ENCODE peak calls at places on chromosome 13, in nine cellular contexts. F is activated naive CD4-positive, alpha-beta T cell; V is KBM-7; D is HS-27A; Q is effector memory CD4-positive, alpha-beta T cell; W is T-cell; K is brain pericyte; J is effector memory CD8-positive, alpha-beta T cell; C is non-pigmented ciliary epithelial cell. Z is an unnamed sample.

GRCh38 chr13:42893346-42893745 is 98.7 kb downstream of the EPSTI1 start:
- DNase-seq in F (no peak), V (no peak), D (no peak), Q (no peak), W (no peak), K (no peak), J (no peak), C (no peak), Z (peak)

GRCh38 chr13:112690242-112690943 is 555 bp downstream of the ATP11A start:
- DNase-seq in F (peak), V (peak), D (no peak), Q (peak), W (peak), K (no peak), J (no peak), C (no peak), Z (peak)

GRCh38 chr13:33401238-33401637 is 115.7 kb upstream of the STARD13 start:
- DNase-seq in F (no peak), V (no peak), D (no peak), Q (no peak), W (no peak), K (no peak), J (no peak), C (no peak), Z (peak)

GRCh38 chr13:91714726-91715334 is 316.4 kb downstream of the GPC5 start:
- DNase-seq in F (no peak), V (no peak), D (no peak), Q (no peak), W (no peak), K (no peak), J (no peak), C (no peak), Z (no peak)

GRCh38 chr13:107301724-107302374 is 733.9 kb upstream of the ARGLU1 start:
- DNase-seq in F (no peak), V (no peak), D (no peak), Q (no peak), W (no peak), K (no peak), J (no peak), C (no peak), Z (peak)

GRCh38 chr13:42395066-42395821 is 123.3 kb downstream of the AKAP11 start:
- DNase-seq in F (no peak), V (no peak), D (no peak), Q (no peak), W (peak), K (no peak), J (no peak), C (no peak), Z (no peak)

GRCh38 chr13:36885901-36886300 is 34.1 kb downstream of the SMAD9 start:
- DNase-seq in F (no peak), V (no peak), D (no peak), Q (no peak), W (no peak), K (no peak), J (no peak), C (no peak), Z (no peak)

GRCh38 chr13:99758465-99759162 is 213.0 kb downstream of the ZIC5 start:
- DNase-seq in F (no peak), V (peak), D (no peak), Q (no peak), W (no peak), K (no peak), J (no peak), C (no peak), Z (no peak)

GRCh38 chr13:60647547-60647946 is 250.5 kb downstream of the TDRD3 start:
- DNase-seq in F (no peak), V (no peak), D (no peak), Q (no peak), W (no peak), K (no peak), J (no peak), C (no peak), Z (no peak)

GRCh38 chr13:112893570-112894422 is 75.2 kb upstream of the MCF2L start:
- DNase-seq in F (no peak), V (peak), D (no peak), Q (no peak), W (peak), K (no peak), J (no peak), C (no peak), Z (peak)

GRCh38 chr13:67520886-67521285 is 290.8 kb upstream of the PCDH9 start:
- DNase-seq in F (no peak), V (peak), D (no peak), Q (no peak), W (no peak), K (no peak), J (no peak), C (no peak), Z (no peak)

Z was measured in dermis blood vessel endothelial cell.